ENCODE peak calls at places on chromosomes 2 and 18, in four cellular contexts. G, S, N and O are unnamed samples.

GRCh38 chr18:35041752-35042379 is 653 bp downstream of the MAPRE2 start:
- ATAC-seq in G (peak), S (peak), N (peak), O (no peak)

GRCh38 chr2:190596998-190597397 is 51.9 kb upstream of the NAB1 start:
- ATAC-seq in G (no peak), S (no peak), N (no peak), O (no peak)

GRCh38 chr2:181563101-181563692 is 93.7 kb downstream of the CERKL start:
- ATAC-seq in G (peak), S (no peak), N (no peak), O (no peak)

GRCh38 chr2:151771599-151772358 is 37.5 kb upstream of the NEB start:
- ATAC-seq in G (peak), S (no peak), N (no peak), O (peak)

GRCh38 chr2:111094686-111095085 is 26.0 kb upstream of the BCL2L11 start:
- ATAC-seq in G (no peak), S (no peak), N (no peak), O (no peak)

GRCh38 chr2:222242532-222242931 is 56.3 kb downstream of the PAX3 start:
- ATAC-seq in G (peak), S (no peak), N (no peak), O (no peak)

GRCh38 chr2:873027-873426 is 77.6 kb upstream of the SNTG2 start:
- ATAC-seq in G (no peak), S (no peak), N (no peak), O (no peak)

GRCh38 chr18:70523035-70523797 is 234.4 kb downstream of the SOCS6 start:
- ATAC-seq in G (no peak), S (peak), N (no peak), O (no peak)

GRCh38 chr18:23929362-23929940 is 85.1 kb upstream of the TTC39C start:
- ATAC-seq in G (no peak), S (no peak), N (no peak), O (no peak)

GRCh38 chr2:38384344-38384743 is 7.3 kb upstream of the ATL2 start:
- ATAC-seq in G (no peak), S (no peak), N (no peak), O (no peak)

GRCh38 chr2:235050992-235051351 is 99.2 kb downstream of the SH3BP4 start:
- ATAC-seq in G (no peak), S (peak), N (peak), O (peak)

GRCh38 chr18:8357320-8357719 is 251.9 kb upstream of the RAB12 start:
- ATAC-seq in G (no peak), S (no peak), N (no peak), O (no peak)

GRCh38 chr2:219112070-219112421 is 48.6 kb downstream of the NHEJ1 start:
- ATAC-seq in G (no peak), S (peak), N (no peak), O (no peak)

GRCh38 chr2:179769323-179769722 is 92.1 kb downstream of the ZNF385B start:
- ATAC-seq in G (no peak), S (no peak), N (no peak), O (no peak)

GRCh38 chr2:200747668-200748618 is 63.8 kb upstream of the BZW1 start:
- ATAC-seq in G (peak), S (peak), N (peak), O (peak)

GRCh38 chr2:12293868-12294267 is 422.9 kb upstream of the TRIB2 start:
- ATAC-seq in G (peak), S (no peak), N (no peak), O (no peak)

GRCh38 chr2:144346229-144346628 is 173.7 kb downstream of the ZEB2 start:
- ATAC-seq in G (no peak), S (no peak), N (no peak), O (no peak)

GRCh38 chr18:69897397-69898108 is 50.1 kb downstream of the CD226 start:
- ATAC-seq in G (peak), S (no peak), N (no peak), O (no peak)

GRCh38 chr18:63907649-63908048 is at the start of gene SERPINB10:
- ATAC-seq in G (peak), S (no peak), N (no peak), O (no peak)

GRCh38 chr18:51569153-51569552 is 371.7 kb upstream of the MEX3C start:
- ATAC-seq in G (no peak), S (no peak), N (no peak), O (no peak)

GRCh38 chr2:147232225-147232669 is 612.6 kb upstream of the ACVR2A start:
- ATAC-seq in G (peak), S (no peak), N (no peak), O (no peak)

GRCh38 chr2:174750923-174751441 is 13.3 kb downstream of the CHRNA1 start:
- ATAC-seq in G (peak), S (no peak), N (no peak), O (no peak)

GRCh38 chr2:66532972-66533868 is 98.3 kb downstream of the MEIS1 start:
- ATAC-seq in G (no peak), S (no peak), N (no peak), O (peak)
- TF ChIP-seq EP300 in G (no peak), S (no peak), N (no peak), O (no peak)

GRCh38 chr2:204401114-204401513 is 144.2 kb upstream of the PARD3B start:
- ATAC-seq in G (no peak), S (no peak), N (no peak), O (no peak)

GRCh38 chr2:204395539-204395938 is 149.7 kb upstream of the PARD3B start:
- ATAC-seq in G (no peak), S (no peak), N (no peak), O (no peak)
- TF ChIP-seq EP300 in G (no peak), S (no peak), N (no peak), O (no peak)

GRCh38 chr2:71238089-71238488 is 11.2 kb upstream of the PAIP2B start:
- ATAC-seq in G (no peak), S (no peak), N (no peak), O (no peak)

GRCh38 chr2:71243548-71244301 is 16.8 kb upstream of the PAIP2B start:
- ATAC-seq in G (no peak), S (no peak), N (peak), O (peak)

GRCh38 chr2:71235930-71236587 is 9.2 kb upstream of the PAIP2B start:
- ATAC-seq in G (no peak), S (no peak), N (peak), O (no peak)

GRCh38 chr2:71244302-71244660 is 17.4 kb upstream of the PAIP2B start:
- ATAC-seq in G (no peak), S (no peak), N (no peak), O (no peak)

GRCh38 chr2:71240794-71241193 is 13.9 kb upstream of the PAIP2B start:
- ATAC-seq in G (no peak), S (no peak), N (no peak), O (no peak)
- TF ChIP-seq EP300 in G (no peak), S (no peak), N (no peak), O (no peak)

DNA sequence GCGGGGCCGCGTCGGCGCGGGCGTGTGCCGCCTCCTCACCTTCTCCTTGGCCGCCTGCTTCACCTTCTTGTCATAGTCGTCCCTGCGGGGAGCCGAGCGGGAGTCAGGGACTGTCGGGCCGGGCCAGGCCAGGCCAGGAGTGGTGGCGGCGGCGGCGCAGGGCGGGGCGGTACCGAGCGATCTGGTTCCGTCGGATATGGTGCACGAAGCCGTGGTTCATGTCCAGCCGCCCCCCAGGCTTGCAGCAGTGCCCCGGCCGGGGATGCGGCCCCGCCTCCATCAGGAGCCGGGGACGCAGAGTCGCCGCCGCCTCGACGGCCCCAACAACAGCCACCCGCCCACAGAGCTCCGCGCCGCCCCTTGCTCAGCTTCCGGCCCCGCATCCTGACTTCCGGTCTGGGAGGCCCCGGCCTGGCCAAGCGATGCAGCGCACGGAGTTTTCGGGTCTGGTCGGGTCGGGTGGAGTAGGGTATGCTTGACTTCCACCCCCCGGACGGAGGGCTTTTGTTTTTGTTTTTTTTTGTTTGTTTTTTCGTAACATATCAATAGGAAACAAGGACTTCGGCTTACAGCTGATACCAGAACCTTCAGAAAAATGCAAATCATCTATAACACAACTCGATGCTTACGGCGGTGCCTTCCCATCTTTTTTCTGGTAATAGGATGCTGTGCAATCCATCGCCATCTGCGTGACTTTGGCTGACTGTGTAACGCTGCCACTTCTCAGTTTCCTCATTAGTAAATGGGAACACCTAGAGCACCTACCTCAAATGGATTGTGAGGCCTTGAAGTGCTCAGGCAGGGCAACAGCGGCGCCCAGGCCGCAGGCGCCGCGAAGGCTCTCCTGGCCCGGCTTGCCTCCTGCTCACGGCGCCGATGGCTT is at the start of gene C2orf68:
- ATAC-seq in G (peak), S (peak), N (peak), O (peak)
- TF ChIP-seq EP300 in G (no peak), S (no peak), N (no peak), O (no peak)